ENCODE peak calls at places on chromosomes 6 and 20, in nine cellular contexts. E is CD4-positive, alpha-beta T cell; D is ascending aorta; L is CD8-positive, alpha-beta T cell; V is Peyer's patch; B is RWPE2; T is gastrocnemius medialis; G is sigmoid colon; Q is mammary epithelial cell. I is an unnamed sample.

GRCh38 chr6:36697481-36697903 is at the start of gene RAB44:
- DNase-seq in E (no peak), D (no peak), L (no peak), V (no peak), B (no peak), T (no peak), G (peak; percentile 58), Q (no peak), I (peak; percentile 54)

GRCh38 chr6:77025824-77026223 is 437.5 kb downstream of the HTR1B start:
- DNase-seq in E (no peak), D (no peak), L (no peak), V (no peak), B (no peak), T (no peak), G (no peak), Q (no peak), I (no peak)

GRCh38 chr6:158284340-158285210 is 27.7 kb upstream of the TULP4 start:
- DNase-seq in E (no peak), D (no peak), L (no peak), V (peak; percentile 25), B (no peak), T (no peak), G (no peak), Q (peak; percentile 9), I (peak; percentile 66)

GRCh38 chr20:32695089-32695488 is 21.3 kb upstream of the C20orf203 start:
- DNase-seq in E (no peak), D (no peak), L (no peak), V (no peak), B (no peak), T (no peak), G (no peak), Q (no peak), I (no peak)

GRCh38 chr6:161369339-161369738 is 95.5 kb upstream of the AGPAT4 start:
- DNase-seq in E (no peak), D (no peak), L (no peak), V (no peak), B (peak; percentile 79), T (no peak), G (no peak), Q (peak; percentile 95), I (peak; percentile 78)

GRCh38 chr20:57996465-57996864 is 232.0 kb downstream of the ANKRD60 start:
- DNase-seq in E (no peak), D (no peak), L (no peak), V (no peak), B (no peak), T (no peak), G (no peak), Q (no peak), I (no peak)

GRCh38 chr6:48183174-48183573 is 72.2 kb upstream of the PTCHD4 start:
- DNase-seq in E (no peak), D (no peak), L (no peak), V (no peak), B (no peak), T (no peak), G (no peak), Q (no peak), I (no peak)

GRCh38 chr6:36428911-36429310 is 13.7 kb downstream of the PXT1 start:
- DNase-seq in E (no peak), D (no peak), L (no peak), V (no peak), B (no peak), T (no peak), G (no peak), Q (no peak), I (no peak)

GRCh38 chr20:53664121-53664520 is 70.5 kb upstream of the ZNF217 start:
- DNase-seq in E (no peak), D (no peak), L (no peak), V (no peak), B (no peak), T (no peak), G (no peak), Q (no peak), I (no peak)

GRCh38 chr6:114342826-114343781 is at the start of gene HS3ST5:
- DNase-seq in E (no peak), D (no peak), L (no peak), V (no peak), B (peak; percentile 42), T (no peak), G (peak; percentile 66), Q (peak; percentile 6), I (peak; percentile 64)

GRCh38 chr6:144285798-144286502 is 815 bp downstream of the UTRN start:
- DNase-seq in E (peak; percentile 43), D (peak; percentile 37), L (no peak), V (peak; percentile 41), B (peak; percentile 76), T (peak; percentile 51), G (peak; percentile 87), Q (peak; percentile 39), I (peak; percentile 92)

GRCh38 chr6:9520417-9521151 is 894.3 kb downstream of the TFAP2A start:
- DNase-seq in E (no peak), D (no peak), L (no peak), V (no peak), B (no peak), T (no peak), G (no peak), Q (peak; percentile 79), I (no peak)

GRCh38 chr6:107098436-107099307 is 16.6 kb downstream of the BEND3 start:
- DNase-seq in E (no peak), D (no peak), L (no peak), V (no peak), B (no peak), T (no peak), G (no peak), Q (no peak), I (no peak)

GRCh38 chr6:37127961-37128862 is 41.7 kb upstream of the PIM1 start:
- DNase-seq in E (no peak), D (no peak), L (no peak), V (no peak), B (no peak), T (peak; percentile 41), G (no peak), Q (peak; percentile 18), I (no peak)

GRCh38 chr6:84979541-84979940 is 215.1 kb upstream of the TBX18 start:
- DNase-seq in E (no peak), D (no peak), L (no peak), V (no peak), B (no peak), T (no peak), G (no peak), Q (no peak), I (no peak)

GRCh38 chr6:84976516-84977420 is 212.4 kb upstream of the TBX18 start:
- DNase-seq in E (no peak), D (no peak), L (no peak), V (no peak), B (no peak), T (no peak), G (no peak), Q (no peak), I (no peak)
- H3K9me3 ChIP-seq in E (no peaks in the 10 kb centered on the region), D (no peaks in the 10 kb centered on the region), L (no peaks in the 10 kb centered on the region), V (no peaks in the 10 kb centered on the region), B (no peaks in the 10 kb centered on the region), T (no peaks in the 10 kb centered on the region), G (no peaks in the 10 kb centered on the region), Q (no peaks in the 10 kb centered on the region), I (no peaks in the 10 kb centered on the region)

GRCh38 chr6:38720295-38720694 is 5.2 kb downstream of the DNAH8 start:
- DNase-seq in E (no peak), D (no peak), L (no peak), V (no peak), B (no peak), T (no peak), G (no peak), Q (peak; percentile 12), I (no peak)
- TF ChIP-seq CTCF in E (no peak), D (no peak), L (no peak), V (no peak), B (peak; percentile 33), T (no peak), G (no peak), Q (peak; percentile 42), I (peak; percentile 8)

DNA sequence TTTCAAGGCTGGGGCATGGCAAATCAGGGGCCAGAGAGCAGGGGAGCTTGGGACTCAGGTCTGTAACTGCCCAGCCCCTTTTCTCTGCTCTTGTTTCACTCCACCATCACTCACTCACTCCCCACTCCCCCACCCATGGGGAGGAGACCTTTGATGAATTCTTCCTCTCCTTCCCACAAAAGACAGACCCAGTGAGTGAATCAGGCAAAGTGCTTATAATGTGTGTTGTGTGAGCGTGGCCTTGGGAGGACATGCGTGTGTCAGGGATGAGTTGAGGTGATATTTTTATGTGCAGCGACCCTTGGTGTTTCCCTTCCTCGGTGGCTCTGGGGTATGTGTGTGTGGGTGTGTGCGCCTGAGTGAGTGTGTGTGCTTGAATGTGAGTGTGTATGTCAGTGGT is 1.0 kb upstream of the CUL9 start:
- DNase-seq in E (no peak), D (no peak), L (no peak), V (no peak), B (no peak), T (no peak), G (no peak), Q (peak; percentile 5), I (no peak)
- H3K27ac ChIP-seq in E (peak overlapping the region; percentile 64), D (no peak overlapping the region), L (no peak overlapping the region), V (no peak overlapping the region), B (peak overlapping the region; percentile 54), T (peak overlapping the region; percentile 88), G (peak overlapping the region; percentile 81), Q (no peak overlapping the region), I (no peak overlapping the region)

GRCh38 chr20:29302979-29303644 is 1954.4 kb upstream of the DEFB115 start:
- DNase-seq in E (no peak), D (no peak), L (no peak), V (no peak), B (peak; percentile 71), T (no peak), G (peak; percentile 55), Q (no peak), I (no peak)

GRCh38 chr20:29299811-29300578 is 1957.5 kb upstream of the DEFB115 start:
- DNase-seq in E (no peak), D (no peak), L (no peak), V (no peak), B (peak; percentile 77), T (no peak), G (peak; percentile 51), Q (no peak), I (no peak)

GRCh38 chr20:29298759-29299613 is 1958.5 kb upstream of the DEFB115 start:
- DNase-seq in E (no peak), D (no peak), L (no peak), V (no peak), B (peak; percentile 62), T (no peak), G (peak; percentile 50), Q (no peak), I (no peak)

GRCh38 chr20:29300579-29301551 is 1956.6 kb upstream of the DEFB115 start:
- DNase-seq in E (no peak), D (no peak), L (no peak), V (no peak), B (peak; percentile 82), T (no peak), G (peak; percentile 52), Q (no peak), I (peak; percentile 63)

DNA sequence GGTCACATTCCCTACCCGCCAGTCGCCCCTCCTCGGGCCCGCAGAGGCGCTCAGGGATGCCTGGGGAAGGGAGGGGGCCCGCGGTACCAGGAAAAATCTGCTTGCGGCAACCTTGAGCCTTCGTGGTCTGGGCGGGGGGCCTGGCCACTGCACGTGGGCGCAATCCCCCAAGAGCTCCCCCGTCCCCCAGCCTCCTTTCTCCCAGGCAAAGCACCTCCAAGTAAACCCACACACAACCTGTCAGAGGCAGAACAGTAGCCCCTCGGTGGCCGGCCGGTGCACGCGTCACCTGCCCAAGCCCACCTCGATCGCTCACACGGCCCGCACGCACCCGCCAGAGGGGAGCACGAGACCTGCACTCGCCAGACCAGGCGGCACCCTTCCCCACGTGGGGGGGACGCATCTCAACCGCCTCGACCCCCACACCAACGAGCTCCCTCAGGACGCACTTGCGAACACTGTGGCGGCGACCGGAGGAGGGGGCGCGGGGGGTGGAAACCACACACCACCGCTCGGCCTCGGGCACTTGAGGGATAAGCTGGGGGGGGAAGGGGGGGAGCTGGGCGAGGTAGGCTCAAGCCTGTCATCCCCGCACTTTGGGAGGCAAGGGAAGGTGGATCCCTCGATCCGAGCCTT is 1955.7 kb upstream of the DEFB115 start:
- DNase-seq in E (no peak), D (no peak), L (no peak), V (no peak), B (peak; percentile 81), T (no peak), G (peak; percentile 63), Q (no peak), I (peak; percentile 62)
- H3K9me3 ChIP-seq in E (peaks cover 16% of the 10 kb centered on the region), D (peaks cover 12% of the 10 kb centered on the region), L (no peaks in the 10 kb centered on the region), V (no peaks in the 10 kb centered on the region), B (peaks cover 27% of the 10 kb centered on the region), T (no peaks in the 10 kb centered on the region), G (no peaks in the 10 kb centered on the region), Q (peaks cover 49% of the 10 kb centered on the region), I (no peaks in the 10 kb centered on the region)

I was measured in upper lobe of right lung.